ENCODE peak calls at places on chromosome 10, in six cellular contexts. One of them, this sample, is unnamed.
A peak's percentile ranks its signal among the peaks of the same experiment; 100 is the strongest.

GRCh38 chr10:44752451-44753441 is 158.4 kb upstream of the TMEM72 start:
- DNase-seq in GM23248: peak; percentile 93
- DNase-seq in cardiac muscle cell: no peak
- DNase-seq in CD8-positive, alpha-beta T cell: no peak
- DNase-seq in CD4-positive, CD25-positive, alpha-beta regulatory T cell: no peak
- DNase-seq in choroid plexus epithelial cell: peak; percentile 94
- DNase-seq in this sample: peak; percentile 78

GRCh38 chr10:96287392-96288105 is 16.2 kb upstream of the BLNK start:
- DNase-seq in GM23248: no peak
- DNase-seq in cardiac muscle cell: peak; percentile 18
- DNase-seq in CD8-positive, alpha-beta T cell: no peak
- DNase-seq in CD4-positive, CD25-positive, alpha-beta regulatory T cell: no peak
- DNase-seq in choroid plexus epithelial cell: peak; percentile 14
- DNase-seq in this sample: no peak

GRCh38 chr10:99732033-99732912 is at the start of the genes COX15 and CUTC:
- DNase-seq in GM23248: peak; percentile 99
- DNase-seq in cardiac muscle cell: peak; percentile 98
- DNase-seq in CD8-positive, alpha-beta T cell: peak; percentile 89
- DNase-seq in CD4-positive, CD25-positive, alpha-beta regulatory T cell: peak; percentile 93
- DNase-seq in choroid plexus epithelial cell: peak; percentile 98
- DNase-seq in this sample: peak; percentile 80

GRCh38 chr10:5944389-5945202 is 32.7 kb downstream of the IL15RA start:
- DNase-seq in GM23248: peak; percentile 99
- DNase-seq in cardiac muscle cell: no peak
- DNase-seq in CD8-positive, alpha-beta T cell: no peak
- DNase-seq in CD4-positive, CD25-positive, alpha-beta regulatory T cell: no peak
- DNase-seq in choroid plexus epithelial cell: peak; percentile 98
- DNase-seq in this sample: peak; percentile 100

GRCh38 chr10:89846276-89846630 is 144.9 kb downstream of the KIF20B start:
- DNase-seq in GM23248: no peak
- DNase-seq in cardiac muscle cell: no peak
- DNase-seq in CD8-positive, alpha-beta T cell: no peak
- DNase-seq in CD4-positive, CD25-positive, alpha-beta regulatory T cell: no peak
- DNase-seq in choroid plexus epithelial cell: peak; percentile 5
- DNase-seq in this sample: no peak

GRCh38 chr10:26269754-26270153 is 53.2 kb downstream of the GAD2 start:
- DNase-seq in GM23248: peak; percentile 47
- DNase-seq in cardiac muscle cell: peak; percentile 62
- DNase-seq in CD8-positive, alpha-beta T cell: no peak
- DNase-seq in CD4-positive, CD25-positive, alpha-beta regulatory T cell: no peak
- DNase-seq in choroid plexus epithelial cell: peak; percentile 8
- DNase-seq in this sample: no peak

GRCh38 chr10:90031776-90032175 is 330.4 kb downstream of the KIF20B start:
- DNase-seq in GM23248: no peak
- DNase-seq in cardiac muscle cell: no peak
- DNase-seq in CD8-positive, alpha-beta T cell: no peak
- DNase-seq in CD4-positive, CD25-positive, alpha-beta regulatory T cell: no peak
- DNase-seq in choroid plexus epithelial cell: no peak
- DNase-seq in this sample: peak; percentile 32

GRCh38 chr10:48470115-48470892 is 134.6 kb downstream of the ARHGAP22 start:
- DNase-seq in GM23248: no peak
- DNase-seq in cardiac muscle cell: peak; percentile 42
- DNase-seq in CD8-positive, alpha-beta T cell: no peak
- DNase-seq in CD4-positive, CD25-positive, alpha-beta regulatory T cell: no peak
- DNase-seq in choroid plexus epithelial cell: peak; percentile 21
- DNase-seq in this sample: no peak

GRCh38 chr10:83166344-83166743 is 973.0 kb upstream of the GHITM start:
- DNase-seq in GM23248: no peak
- DNase-seq in cardiac muscle cell: peak; percentile 49
- DNase-seq in CD8-positive, alpha-beta T cell: no peak
- DNase-seq in CD4-positive, CD25-positive, alpha-beta regulatory T cell: no peak
- DNase-seq in choroid plexus epithelial cell: no peak
- DNase-seq in this sample: no peak

GRCh38 chr10:79248341-79248931 is 98.8 kb upstream of the PPIF start:
- DNase-seq in GM23248: no peak
- DNase-seq in cardiac muscle cell: no peak
- DNase-seq in CD8-positive, alpha-beta T cell: no peak
- DNase-seq in CD4-positive, CD25-positive, alpha-beta regulatory T cell: no peak
- DNase-seq in choroid plexus epithelial cell: peak; percentile 93
- DNase-seq in this sample: no peak

GRCh38 chr10:14671383-14671782 is 103.3 kb downstream of the FAM107B start:
- DNase-seq in GM23248: peak; percentile 25
- DNase-seq in cardiac muscle cell: no peak
- DNase-seq in CD8-positive, alpha-beta T cell: no peak
- DNase-seq in CD4-positive, CD25-positive, alpha-beta regulatory T cell: no peak
- DNase-seq in choroid plexus epithelial cell: no peak
- DNase-seq in this sample: no peak

GRCh38 chr10:85650791-85651506 is 715.6 kb downstream of the GRID1 start:
- DNase-seq in GM23248: no peak
- DNase-seq in cardiac muscle cell: no peak
- DNase-seq in CD8-positive, alpha-beta T cell: no peak
- DNase-seq in CD4-positive, CD25-positive, alpha-beta regulatory T cell: no peak
- DNase-seq in choroid plexus epithelial cell: no peak
- DNase-seq in this sample: no peak

GRCh38 chr10:101466016-101466912 is 112.3 kb downstream of the BTRC start:
- DNase-seq in GM23248: no peak
- DNase-seq in cardiac muscle cell: no peak
- DNase-seq in CD8-positive, alpha-beta T cell: no peak
- DNase-seq in CD4-positive, CD25-positive, alpha-beta regulatory T cell: no peak
- DNase-seq in choroid plexus epithelial cell: no peak
- DNase-seq in this sample: no peak

GRCh38 chr10:29609696-29610095 is 25.1 kb downstream of the SVIL start:
- DNase-seq in GM23248: no peak
- DNase-seq in cardiac muscle cell: no peak
- DNase-seq in CD8-positive, alpha-beta T cell: no peak
- DNase-seq in CD4-positive, CD25-positive, alpha-beta regulatory T cell: no peak
- DNase-seq in choroid plexus epithelial cell: no peak
- DNase-seq in this sample: no peak

GRCh38 chr10:76329891-76330575 is 898.6 kb downstream of the LRMDA start:
- DNase-seq in GM23248: peak; percentile 72
- DNase-seq in cardiac muscle cell: no peak
- DNase-seq in CD8-positive, alpha-beta T cell: no peak
- DNase-seq in CD4-positive, CD25-positive, alpha-beta regulatory T cell: no peak
- DNase-seq in choroid plexus epithelial cell: peak; percentile 13
- DNase-seq in this sample: no peak

GRCh38 chr10:132570771-132571564 is 33.4 kb downstream of the INPP5A start:
- DNase-seq in GM23248: no peak
- DNase-seq in cardiac muscle cell: no peak
- DNase-seq in CD8-positive, alpha-beta T cell: no peak
- DNase-seq in CD4-positive, CD25-positive, alpha-beta regulatory T cell: no peak
- DNase-seq in choroid plexus epithelial cell: no peak
- DNase-seq in this sample: no peak

GRCh38 chr10:35201234-35201633 is 74.6 kb downstream of the CREM start:
- DNase-seq in GM23248: no peak
- DNase-seq in cardiac muscle cell: no peak
- DNase-seq in CD8-positive, alpha-beta T cell: no peak
- DNase-seq in CD4-positive, CD25-positive, alpha-beta regulatory T cell: no peak
- DNase-seq in choroid plexus epithelial cell: no peak
- DNase-seq in this sample: no peak

GRCh38 chr10:71621263-71621751 is 98.3 kb downstream of the C10orf105 start:
- DNase-seq in GM23248: peak; percentile 46
- DNase-seq in cardiac muscle cell: no peak
- DNase-seq in CD8-positive, alpha-beta T cell: no peak
- DNase-seq in CD4-positive, CD25-positive, alpha-beta regulatory T cell: no peak
- DNase-seq in choroid plexus epithelial cell: no peak
- DNase-seq in this sample: no peak

GRCh38 chr10:15719899-15720634 is at the start of gene ITGA8:
- DNase-seq in GM23248: peak; percentile 50
- DNase-seq in cardiac muscle cell: peak; percentile 79
- DNase-seq in CD8-positive, alpha-beta T cell: no peak
- DNase-seq in CD4-positive, CD25-positive, alpha-beta regulatory T cell: no peak
- DNase-seq in choroid plexus epithelial cell: peak; percentile 47
- DNase-seq in this sample: no peak

GRCh38 chr10:96254976-96255375 is 16.4 kb downstream of the BLNK start:
- DNase-seq in GM23248: no peak
- DNase-seq in cardiac muscle cell: no peak
- DNase-seq in CD8-positive, alpha-beta T cell: no peak
- DNase-seq in CD4-positive, CD25-positive, alpha-beta regulatory T cell: no peak
- DNase-seq in choroid plexus epithelial cell: no peak
- DNase-seq in this sample: no peak

GRCh38 chr10:90484518-90484917 is 373.3 kb downstream of the HTR7 start:
- DNase-seq in GM23248: no peak
- DNase-seq in cardiac muscle cell: no peak
- DNase-seq in CD8-positive, alpha-beta T cell: no peak
- DNase-seq in CD4-positive, CD25-positive, alpha-beta regulatory T cell: no peak
- DNase-seq in choroid plexus epithelial cell: no peak
- DNase-seq in this sample: no peak

GRCh38 chr10:10796061-10796773 is 221.5 kb upstream of the CELF2 start:
- DNase-seq in GM23248: peak; percentile 70
- DNase-seq in cardiac muscle cell: no peak
- DNase-seq in CD8-positive, alpha-beta T cell: no peak
- DNase-seq in CD4-positive, CD25-positive, alpha-beta regulatory T cell: no peak
- DNase-seq in choroid plexus epithelial cell: peak; percentile 77
- DNase-seq in this sample: no peak

GRCh38 chr10:10798021-10798420 is 219.7 kb upstream of the CELF2 start:
- DNase-seq in GM23248: peak; percentile 36
- DNase-seq in cardiac muscle cell: no peak
- DNase-seq in CD8-positive, alpha-beta T cell: no peak
- DNase-seq in CD4-positive, CD25-positive, alpha-beta regulatory T cell: no peak
- DNase-seq in choroid plexus epithelial cell: peak; percentile 51
- DNase-seq in this sample: no peak

GRCh38 chr10:10798543-10799192 is 219.0 kb upstream of the CELF2 start:
- DNase-seq in GM23248: peak; percentile 53
- DNase-seq in cardiac muscle cell: no peak
- DNase-seq in CD8-positive, alpha-beta T cell: no peak
- DNase-seq in CD4-positive, CD25-positive, alpha-beta regulatory T cell: no peak
- DNase-seq in choroid plexus epithelial cell: no peak
- DNase-seq in this sample: no peak

GRCh38 chr10:10797467-10797866 is 220.2 kb upstream of the CELF2 start:
- DNase-seq in GM23248: peak; percentile 47
- DNase-seq in cardiac muscle cell: no peak
- DNase-seq in CD8-positive, alpha-beta T cell: no peak
- DNase-seq in CD4-positive, CD25-positive, alpha-beta regulatory T cell: no peak
- DNase-seq in choroid plexus epithelial cell: peak; percentile 60
- DNase-seq in this sample: no peak

GRCh38 chr10:10796774-10797415 is 220.8 kb upstream of the CELF2 start:
- DNase-seq in GM23248: peak; percentile 65
- DNase-seq in cardiac muscle cell: no peak
- DNase-seq in CD8-positive, alpha-beta T cell: no peak
- DNase-seq in CD4-positive, CD25-positive, alpha-beta regulatory T cell: no peak
- DNase-seq in choroid plexus epithelial cell: peak; percentile 92
- DNase-seq in this sample: no peak
- H3K4me3 ChIP-seq in GM23248: peak overlapping the region; percentile 35
- H3K4me3 ChIP-seq in cardiac muscle cell: no peak overlapping the region
- H3K4me3 ChIP-seq in CD8-positive, alpha-beta T cell: no peak overlapping the region
- H3K4me3 ChIP-seq in CD4-positive, CD25-positive, alpha-beta regulatory T cell: no peak overlapping the region
- H3K4me3 ChIP-seq in choroid plexus epithelial cell: no peak overlapping the region
- H3K4me3 ChIP-seq in this sample: no peak overlapping the region

GRCh38 chr10:74831518-74832120 is 5.2 kb downstream of the KAT6B start:
- DNase-seq in GM23248: no peak
- DNase-seq in cardiac muscle cell: no peak
- DNase-seq in CD8-positive, alpha-beta T cell: no peak
- DNase-seq in CD4-positive, CD25-positive, alpha-beta regulatory T cell: no peak
- DNase-seq in choroid plexus epithelial cell: no peak
- DNase-seq in this sample: no peak
- H3K4me3 ChIP-seq in GM23248: no peak overlapping the region
- H3K4me3 ChIP-seq in cardiac muscle cell: no peak overlapping the region
- H3K4me3 ChIP-seq in CD8-positive, alpha-beta T cell: no peak overlapping the region
- H3K4me3 ChIP-seq in CD4-positive, CD25-positive, alpha-beta regulatory T cell: peak overlapping the region; percentile 5
- H3K4me3 ChIP-seq in choroid plexus epithelial cell: no peak overlapping the region
- H3K4me3 ChIP-seq in this sample: no peak overlapping the region

GRCh38 chr10:17175551-17175950 is 25.9 kb downstream of the TRDMT1 start:
- DNase-seq in GM23248: peak; percentile 65
- DNase-seq in cardiac muscle cell: no peak
- DNase-seq in CD8-positive, alpha-beta T cell: no peak
- DNase-seq in CD4-positive, CD25-positive, alpha-beta regulatory T cell: no peak
- DNase-seq in choroid plexus epithelial cell: peak; percentile 60
- DNase-seq in this sample: no peak
- H3K4me3 ChIP-seq in GM23248: peak overlapping the region; percentile 67
- H3K4me3 ChIP-seq in cardiac muscle cell: no peak overlapping the region
- H3K4me3 ChIP-seq in CD8-positive, alpha-beta T cell: peak overlapping the region; percentile 9
- H3K4me3 ChIP-seq in CD4-positive, CD25-positive, alpha-beta regulatory T cell: no peak overlapping the region
- H3K4me3 ChIP-seq in choroid plexus epithelial cell: no peak overlapping the region
- H3K4me3 ChIP-seq in this sample: no peak overlapping the region

GRCh38 chr10:93963434-93963833 is 30.3 kb upstream of the PLCE1 start:
- DNase-seq in GM23248: no peak
- DNase-seq in cardiac muscle cell: no peak
- DNase-seq in CD8-positive, alpha-beta T cell: no peak
- DNase-seq in CD4-positive, CD25-positive, alpha-beta regulatory T cell: no peak
- DNase-seq in choroid plexus epithelial cell: no peak
- DNase-seq in this sample: no peak
- H3K4me3 ChIP-seq in GM23248: no peak overlapping the region
- H3K4me3 ChIP-seq in cardiac muscle cell: no peak overlapping the region
- H3K4me3 ChIP-seq in CD8-positive, alpha-beta T cell: no peak overlapping the region
- H3K4me3 ChIP-seq in CD4-positive, CD25-positive, alpha-beta regulatory T cell: no peak overlapping the region
- H3K4me3 ChIP-seq in choroid plexus epithelial cell: no peak overlapping the region
- H3K4me3 ChIP-seq in this sample: no peak overlapping the region

GRCh38 chr10:130954326-130954905 is 357.1 kb downstream of the TCERG1L start:
- DNase-seq in GM23248: no peak
- DNase-seq in cardiac muscle cell: no peak
- DNase-seq in CD8-positive, alpha-beta T cell: no peak
- DNase-seq in CD4-positive, CD25-positive, alpha-beta regulatory T cell: no peak
- DNase-seq in choroid plexus epithelial cell: no peak
- DNase-seq in this sample: no peak
- H3K4me3 ChIP-seq in GM23248: no peak overlapping the region
- H3K4me3 ChIP-seq in cardiac muscle cell: no peak overlapping the region
- H3K4me3 ChIP-seq in CD8-positive, alpha-beta T cell: no peak overlapping the region
- H3K4me3 ChIP-seq in CD4-positive, CD25-positive, alpha-beta regulatory T cell: no peak overlapping the region
- H3K4me3 ChIP-seq in choroid plexus epithelial cell: no peak overlapping the region
- H3K4me3 ChIP-seq in this sample: no peak overlapping the region

GRCh38 chr10:73590881-73591577 is at the start of gene USP54:
- DNase-seq in GM23248: peak; percentile 60
- DNase-seq in cardiac muscle cell: peak; percentile 25
- DNase-seq in CD8-positive, alpha-beta T cell: no peak
- DNase-seq in CD4-positive, CD25-positive, alpha-beta regulatory T cell: peak; percentile 9
- DNase-seq in choroid plexus epithelial cell: peak; percentile 92
- DNase-seq in this sample: peak; percentile 54

GRCh38 chr10:73589538-73590126 is 1.5 kb downstream of the USP54 start:
- DNase-seq in GM23248: peak; percentile 14
- DNase-seq in cardiac muscle cell: no peak
- DNase-seq in CD8-positive, alpha-beta T cell: no peak
- DNase-seq in CD4-positive, CD25-positive, alpha-beta regulatory T cell: no peak
- DNase-seq in choroid plexus epithelial cell: peak; percentile 91
- DNase-seq in this sample: no peak

GRCh38 chr10:73591935-73592699 is 975 bp upstream of the USP54 start:
- DNase-seq in GM23248: peak; percentile 16
- DNase-seq in cardiac muscle cell: peak; percentile 70
- DNase-seq in CD8-positive, alpha-beta T cell: no peak
- DNase-seq in CD4-positive, CD25-positive, alpha-beta regulatory T cell: no peak
- DNase-seq in choroid plexus epithelial cell: peak; percentile 79
- DNase-seq in this sample: peak; percentile 34

GRCh38 chr10:73593110-73593509 is 2.0 kb upstream of the USP54 start:
- DNase-seq in GM23248: no peak
- DNase-seq in cardiac muscle cell: no peak
- DNase-seq in CD8-positive, alpha-beta T cell: no peak
- DNase-seq in CD4-positive, CD25-positive, alpha-beta regulatory T cell: no peak
- DNase-seq in choroid plexus epithelial cell: no peak
- DNase-seq in this sample: no peak

GRCh38 chr10:73591578-73591902 is 398 bp upstream of the USP54 start:
- DNase-seq in GM23248: peak; percentile 45
- DNase-seq in cardiac muscle cell: peak; percentile 21
- DNase-seq in CD8-positive, alpha-beta T cell: no peak
- DNase-seq in CD4-positive, CD25-positive, alpha-beta regulatory T cell: no peak
- DNase-seq in choroid plexus epithelial cell: no peak
- DNase-seq in this sample: no peak
- H3K4me3 ChIP-seq in GM23248: peak overlapping the region; percentile 33
- H3K4me3 ChIP-seq in cardiac muscle cell: no peak overlapping the region
- H3K4me3 ChIP-seq in CD8-positive, alpha-beta T cell: no peak overlapping the region
- H3K4me3 ChIP-seq in CD4-positive, CD25-positive, alpha-beta regulatory T cell: peak overlapping the region; percentile 51
- H3K4me3 ChIP-seq in choroid plexus epithelial cell: peak overlapping the region; percentile 17
- H3K4me3 ChIP-seq in this sample: no peak overlapping the region